ENCODE peak calls at places on chromosomes 4 and X, in four cellular contexts. L, U, H and G are unnamed samples.

GRCh38 chrX:143437439-143437838 is 79.8 kb downstream of the SPANXN3 start:
- DNase-seq in L (no peak), U (no peak), H (no peak), G (no peak)

GRCh38 chrX:102651968-102652744 is 873 bp downstream of the GPRASP1 start:
- DNase-seq in L (no peak), U (no peak), H (no peak), G (no peak)

GRCh38 chr4:185379326-185380295 is 16.1 kb downstream of the LRP2BP start:
- DNase-seq in L (no peak), U (no peak), H (no peak), G (no peak)

GRCh38 chr4:103425406-103425805 is 227.3 kb upstream of the CENPE start:
- DNase-seq in L (no peak), U (no peak), H (no peak), G (no peak)

GRCh38 chr4:75654905-75655304 is 18.3 kb downstream of the G3BP2 start:
- DNase-seq in L (no peak), U (no peak), H (no peak), G (no peak)

GRCh38 chr4:186622788-186623464 is 67.6 kb upstream of the MTNR1A start:
- DNase-seq in L (no peak), U (no peak), H (no peak), G (no peak)

GRCh38 chr4:4677825-4678522 is 136.1 kb upstream of the STX18 start:
- DNase-seq in L (no peak), U (no peak), H (no peak), G (no peak)

GRCh38 chr4:145881991-145882390 is 56.6 kb downstream of the ZNF827 start:
- DNase-seq in L (no peak), U (no peak), H (no peak), G (no peak)

GRCh38 chrX:53379008-53379710 is 43.3 kb downstream of the SMC1A start:
- DNase-seq in L (no peak), U (no peak), H (no peak), G (no peak)

GRCh38 chrX:53374923-53375322 is 47.5 kb downstream of the SMC1A start:
- DNase-seq in L (no peak), U (no peak), H (no peak), G (no peak)

GRCh38 chrX:53374222-53374820 is 48.1 kb downstream of the SMC1A start:
- DNase-seq in L (no peak), U (no peak), H (no peak), G (no peak)

GRCh38 chrX:53377464-53377863 is 45.0 kb downstream of the SMC1A start:
- DNase-seq in L (no peak), U (no peak), H (no peak), G (no peak)

GRCh38 chrX:53373307-53373706 is 49.1 kb downstream of the SMC1A start:
- DNase-seq in L (no peak), U (no peak), H (no peak), G (no peak)
- TF ChIP-seq CTCF in L (no peak), U (no peak), H (no peak), G (no peak)

DNA sequence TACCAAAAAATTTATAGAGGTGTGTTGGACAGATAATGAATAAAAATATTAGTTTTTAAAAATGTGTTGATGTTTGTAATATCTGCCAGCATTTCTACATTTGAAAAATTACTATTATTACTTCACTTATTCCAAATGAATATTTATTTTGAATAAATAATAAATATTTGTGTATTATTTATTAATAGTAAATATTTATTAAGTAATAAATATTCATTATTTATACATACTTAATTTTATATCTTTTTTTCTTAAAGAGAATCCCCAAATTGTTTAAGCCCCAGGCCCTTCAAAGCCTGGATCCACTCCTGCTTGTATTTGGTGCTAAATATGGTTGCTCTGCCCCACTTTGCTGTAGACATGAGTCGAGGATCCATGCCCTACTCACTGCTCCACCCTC is 60.5 kb upstream of the HOPX start:
- DNase-seq in L (no peak), U (no peak), H (no peak), G (no peak)
- TF ChIP-seq CTCF in L (no peak), U (no peak), H (no peak), G (no peak)

GRCh38 chrX:79530310-79531108 is 163.4 kb upstream of the ITM2A start:
- DNase-seq in L (no peak), U (no peak), H (no peak), G (no peak)

DNA sequence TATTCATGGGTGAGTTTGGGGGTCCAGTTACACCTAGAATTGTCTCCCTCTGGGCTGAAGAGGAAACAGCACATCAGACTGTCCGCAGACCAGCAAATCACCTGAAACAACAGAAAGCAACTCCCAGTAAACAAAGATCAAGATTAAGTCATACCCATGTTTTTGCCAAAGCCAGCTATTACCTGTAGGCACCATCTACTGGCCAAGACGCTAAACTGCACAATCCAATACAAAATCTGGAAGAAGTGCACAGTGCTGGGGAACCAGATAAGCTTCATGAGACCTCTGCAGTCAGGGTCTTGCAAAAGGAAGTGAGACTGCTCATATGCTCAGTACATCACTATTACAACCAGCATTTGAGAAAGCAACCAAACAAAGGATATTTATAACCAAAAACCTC is 157.5 kb upstream of the ITM2A start:
- DNase-seq in L (no peak), U (no peak), H (no peak), G (no peak)
- TF ChIP-seq CTCF in L (no peak), U (no peak), H (no peak), G (peak)

GRCh38 chr4:39970559-39971270 is 7.0 kb downstream of the PDS5A start:
- DNase-seq in L (no peak), U (no peak), H (no peak), G (no peak)
- TF ChIP-seq CTCF in L (no peak), U (no peak), H (no peak), G (no peak)

GRCh38 chrX:53308836-53309235 is 27.5 kb upstream of the IQSEC2 start:
- DNase-seq in L (no peak), U (no peak), H (no peak), G (no peak)
- TF ChIP-seq CTCF in L (no peak), U (no peak), H (no peak), G (no peak)